ENCODE peak calls at places on chromosomes 7 and 10, in four cellular contexts. O is GM12878, D is K562, J is HepG2. W is an unnamed sample.

GRCh38 chr7:5384618-5385017 is 39.0 kb downstream of the TNRC18 start:
- DNase-seq in D (no peak), J (no peak), O (no peak), W (no peak)

GRCh38 chr10:33616921-33617320 is 282.5 kb upstream of the NRP1 start:
- DNase-seq in J (no peak), D (no peak), O (no peak), W (no peak)

GRCh38 chr7:6422926-6423632 is 24.7 kb downstream of the DAGLB start:
- DNase-seq in O (no peak), D (no peak), J (no peak), W (no peak)

GRCh38 chr10:127417031-127417430 is 132.1 kb upstream of the NPS start:
- DNase-seq in J (no peak), O (no peak), D (no peak), W (no peak)

GRCh38 chr7:150357277-150357676 is 11.3 kb upstream of the REPIN1 start:
- DNase-seq in J (no peak), O (no peak), D (no peak), W (no peak)

GRCh38 chr10:44300666-44301649 is 83.9 kb downstream of the CXCL12 start:
- DNase-seq in J (no peak), O (peak), D (no peak), W (peak)

GRCh38 chr10:125156739-125157472 is 3.5 kb downstream of the CTBP2 start:
- DNase-seq in D (no peak), O (no peak), J (no peak), W (no peak)

GRCh38 chr7:105673367-105674188 is 92.3 kb upstream of the EFCAB10 start:
- DNase-seq in O (no peak), D (no peak), J (no peak), W (no peak)

GRCh38 chr10:27661511-27662286 is 83.9 kb downstream of the MKX start:
- DNase-seq in J (no peak), O (no peak), D (no peak), W (no peak)

GRCh38 chr10:1133495-1134045 is 77.4 kb downstream of the WDR37 start:
- DNase-seq in D (no peak), O (no peak), J (no peak), W (no peak)

GRCh38 chr10:88039496-88040200 is 176.2 kb downstream of the PTEN start:
- DNase-seq in D (no peak), O (no peak), J (no peak), W (no peak)

GRCh38 chr7:4227105-4228010 is 454.7 kb upstream of the FOXK1 start:
- DNase-seq in O (no peak), D (no peak), J (no peak), W (no peak)
- TF ChIP-seq NFIC in O (no peak), D (no peak), J (no peak), W (no peak)

DNA sequence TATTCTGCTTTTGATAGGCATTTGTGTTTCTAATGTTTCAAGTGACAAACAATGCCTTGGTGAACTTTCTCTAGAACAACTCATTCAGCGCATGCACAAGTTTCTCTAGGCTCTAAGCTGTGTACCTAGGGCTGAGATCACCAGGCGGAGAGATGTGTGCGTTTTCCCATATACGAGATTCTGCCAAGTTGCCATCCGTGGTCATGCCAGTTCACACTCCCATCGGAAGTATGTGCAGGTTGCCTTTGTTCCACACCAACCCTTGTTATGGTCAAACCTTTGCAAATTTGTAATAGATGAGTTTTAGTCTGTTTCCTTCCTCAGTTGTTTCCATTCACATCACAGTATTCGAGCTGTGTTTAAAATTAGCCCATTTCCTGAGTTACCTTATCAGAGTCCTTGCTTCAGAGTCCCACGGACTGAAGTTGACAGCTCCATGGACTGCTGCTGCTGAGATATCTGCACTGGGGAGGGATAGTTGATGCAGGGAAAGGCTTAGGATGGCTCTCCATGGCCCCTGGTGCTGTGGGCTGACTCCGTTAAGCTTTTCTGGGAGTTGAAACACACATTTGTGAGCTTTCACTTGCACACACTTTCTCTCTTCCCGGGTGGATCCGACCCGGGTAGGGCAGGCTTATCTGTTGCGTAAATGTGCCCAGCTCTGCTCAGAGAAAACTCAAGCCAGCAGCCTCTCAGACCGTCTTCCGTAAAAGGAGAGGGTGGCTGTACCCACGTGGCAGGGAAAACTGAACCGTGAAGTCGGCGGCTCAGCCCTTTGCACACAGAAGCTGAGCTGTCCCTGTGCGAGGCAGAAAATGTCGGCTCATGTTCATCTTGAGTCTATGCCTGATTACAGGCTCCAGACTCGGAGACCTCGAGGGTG is 49.4 kb downstream of the HK1 start:
- DNase-seq in J (no peak), O (no peak), D (peak), W (no peak)
- TF ChIP-seq NFIC in J (no peak), O (no peak), D (no peak), W (no peak)

DNA sequence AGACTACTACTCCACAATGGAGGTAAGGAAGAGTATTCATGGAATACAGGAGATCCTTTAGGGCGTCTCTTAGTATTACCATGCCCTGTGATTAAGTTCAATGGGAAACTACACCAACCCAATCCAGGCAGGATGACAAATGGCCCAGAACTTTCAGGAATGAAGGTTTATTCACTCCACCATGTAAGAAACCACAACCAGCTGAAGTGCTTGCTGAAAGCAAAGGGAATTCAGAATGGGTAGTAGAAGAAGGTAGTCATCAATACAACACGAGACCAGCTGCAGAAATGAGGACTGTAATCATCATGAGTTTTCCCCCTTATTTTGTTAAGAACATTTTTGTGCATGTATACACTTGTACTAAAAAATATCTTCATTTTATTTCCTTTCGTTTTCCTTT is 76.6 kb downstream of the GPR37 start:
- DNase-seq in O (no peak), J (no peak), D (no peak), W (no peak)
- TF ChIP-seq NFIC in O (no peak), J (no peak), D (no peak), W (no peak)

GRCh38 chr7:24948739-24949138 is 31.2 kb downstream of the OSBPL3 start:
- DNase-seq in J (no peak), O (no peak), D (no peak), W (no peak)
- TF ChIP-seq NFIC in J (no peak), O (peak), D (no peak), W (no peak)

GRCh38 chr10:113187066-113187777 is 237.2 kb downstream of the TCF7L2 start:
- DNase-seq in J (peak), D (no peak), O (no peak), W (peak)
- TF ChIP-seq NFIC in J (no peak), D (peak), O (no peak), W (peak)

DNA sequence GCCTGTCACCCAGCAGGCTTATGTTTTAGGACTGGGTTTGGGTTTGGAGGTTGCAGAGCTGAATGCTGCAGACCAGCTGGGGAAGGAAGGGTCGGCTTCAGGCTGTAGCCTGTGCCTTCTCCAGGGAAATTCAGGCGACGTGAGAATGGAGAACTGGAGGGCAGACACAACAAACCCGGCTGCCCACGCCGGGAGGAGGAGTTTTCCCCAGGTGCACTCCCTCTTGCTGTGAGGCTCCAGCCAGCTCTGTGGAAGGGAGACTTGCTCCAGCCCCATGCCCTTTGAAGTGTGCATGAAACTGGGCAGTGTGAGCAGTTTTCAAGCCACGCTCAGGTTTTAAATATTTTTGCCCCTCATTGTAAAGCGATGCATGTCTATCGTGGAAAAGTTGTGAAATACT is 279.1 kb downstream of the CCSER2 start:
- DNase-seq in J (no peak), O (no peak), D (no peak), W (no peak)
- TF ChIP-seq NFIC in J (no peak), O (no peak), D (no peak), W (no peak)